ENCODE peak calls at places on chromosomes 4 and X, in four cellular contexts. One of them, this sample, is unnamed.
A peak's percentile ranks its signal among the peaks of the same experiment; 100 is the strongest.

GRCh38 chr4:57410331-57411052 is 300.3 kb upstream of the IGFBP7 start:
- DNase-seq in iPS-NIHi11: no peak
- DNase-seq in naive B cell: no peak
- DNase-seq in stimulated activated CD8-positive, alpha-beta memory T cell treated with anti-CD3 and anti-CD28 coated beads, Interleukin-4, amount 100 ng/mL, for 24 hours: no peak
- DNase-seq in this sample: no peak

GRCh38 chrX:66074920-66075879 is 35.3 kb upstream of the VSIG4 start:
- DNase-seq in iPS-NIHi11: no peak
- DNase-seq in naive B cell: peak; percentile 9
- DNase-seq in stimulated activated CD8-positive, alpha-beta memory T cell treated with anti-CD3 and anti-CD28 coated beads, Interleukin-4, amount 100 ng/mL, for 24 hours: peak; percentile 18
- DNase-seq in this sample: peak; percentile 23

GRCh38 chrX:151754042-151754419 is 19.5 kb downstream of the CNGA2 start:
- DNase-seq in iPS-NIHi11: peak; percentile 13
- DNase-seq in naive B cell: no peak
- DNase-seq in stimulated activated CD8-positive, alpha-beta memory T cell treated with anti-CD3 and anti-CD28 coated beads, Interleukin-4, amount 100 ng/mL, for 24 hours: no peak
- DNase-seq in this sample: no peak

GRCh38 chr4:153348006-153348405 is 3.5 kb downstream of the MND1 start:
- DNase-seq in iPS-NIHi11: no peak
- DNase-seq in naive B cell: no peak
- DNase-seq in stimulated activated CD8-positive, alpha-beta memory T cell treated with anti-CD3 and anti-CD28 coated beads, Interleukin-4, amount 100 ng/mL, for 24 hours: no peak
- DNase-seq in this sample: no peak

GRCh38 chrX:124217289-124218251 is 114.9 kb upstream of the TEX13D start:
- DNase-seq in iPS-NIHi11: peak; percentile 17
- DNase-seq in naive B cell: peak; percentile 39
- DNase-seq in stimulated activated CD8-positive, alpha-beta memory T cell treated with anti-CD3 and anti-CD28 coated beads, Interleukin-4, amount 100 ng/mL, for 24 hours: no peak
- DNase-seq in this sample: no peak

GRCh38 chrX:147377728-147378127 is 534.0 kb upstream of the FMR1 start:
- DNase-seq in iPS-NIHi11: no peak
- DNase-seq in naive B cell: no peak
- DNase-seq in stimulated activated CD8-positive, alpha-beta memory T cell treated with anti-CD3 and anti-CD28 coated beads, Interleukin-4, amount 100 ng/mL, for 24 hours: no peak
- DNase-seq in this sample: no peak

GRCh38 chr4:54669831-54670230 is 12.1 kb downstream of the KIT start:
- DNase-seq in iPS-NIHi11: peak; percentile 27
- DNase-seq in naive B cell: no peak
- DNase-seq in stimulated activated CD8-positive, alpha-beta memory T cell treated with anti-CD3 and anti-CD28 coated beads, Interleukin-4, amount 100 ng/mL, for 24 hours: no peak
- DNase-seq in this sample: no peak

GRCh38 chr4:119894650-119895208 is 171.9 kb downstream of the MAD2L1 start:
- DNase-seq in iPS-NIHi11: no peak
- DNase-seq in naive B cell: no peak
- DNase-seq in stimulated activated CD8-positive, alpha-beta memory T cell treated with anti-CD3 and anti-CD28 coated beads, Interleukin-4, amount 100 ng/mL, for 24 hours: no peak
- DNase-seq in this sample: no peak

GRCh38 chr4:109472343-109472761 is 38.7 kb downstream of the SEC24B start:
- DNase-seq in iPS-NIHi11: no peak
- DNase-seq in naive B cell: no peak
- DNase-seq in stimulated activated CD8-positive, alpha-beta memory T cell treated with anti-CD3 and anti-CD28 coated beads, Interleukin-4, amount 100 ng/mL, for 24 hours: no peak
- DNase-seq in this sample: no peak

GRCh38 chrX:149837639-149838038 is 43.3 kb upstream of the MAGEA8 start:
- DNase-seq in iPS-NIHi11: no peak
- DNase-seq in naive B cell: no peak
- DNase-seq in stimulated activated CD8-positive, alpha-beta memory T cell treated with anti-CD3 and anti-CD28 coated beads, Interleukin-4, amount 100 ng/mL, for 24 hours: no peak
- DNase-seq in this sample: no peak

GRCh38 chr4:103032575-103032974 is 13.1 kb upstream of the SLC9B1 start:
- DNase-seq in iPS-NIHi11: peak; percentile 55
- DNase-seq in naive B cell: no peak
- DNase-seq in stimulated activated CD8-positive, alpha-beta memory T cell treated with anti-CD3 and anti-CD28 coated beads, Interleukin-4, amount 100 ng/mL, for 24 hours: no peak
- DNase-seq in this sample: no peak

This sample was measured in colonic mucosa.